ENCODE peak calls at places on chromosomes 7 and 10, in five cellular contexts. L is right atrium auricular region, Z is GM23338, G is colonic mucosa, U is endodermal cell. C is an unnamed sample.

GRCh38 chr7:42236266-42237161 is 495 bp downstream of the GLI3 start:
- DNase-seq in L (no peak), Z (peak; percentile 80), G (peak; percentile 34), U (peak; percentile 85), C (peak; percentile 90)

GRCh38 chr10:113053881-113054280 is 103.8 kb downstream of the TCF7L2 start:
- DNase-seq in L (no peak), Z (peak; percentile 95), G (no peak), U (peak; percentile 89), C (no peak)

GRCh38 chr10:116741391-116742351 is 695 bp downstream of the HSPA12A start:
- DNase-seq in L (no peak), Z (peak; percentile 38), G (no peak), U (peak; percentile 74), C (no peak)

GRCh38 chr7:99030951-99031350 is 113.0 kb downstream of the SMURF1 start:
- DNase-seq in L (peak; percentile 77), Z (no peak), G (no peak), U (no peak), C (no peak)

GRCh38 chr7:124781418-124781817 is 15.8 kb upstream of the GPR37 start:
- DNase-seq in L (no peak), Z (no peak), G (no peak), U (no peak), C (no peak)

GRCh38 chr10:119496282-119496681 is 46.2 kb downstream of the RGS10 start:
- DNase-seq in L (no peak), Z (no peak), G (no peak), U (no peak), C (no peak)

GRCh38 chr7:87218941-87219544 is 489 bp downstream of the TMEM243 start:
- DNase-seq in L (peak; percentile 82), Z (peak; percentile 77), G (peak; percentile 71), U (peak; percentile 89), C (no peak)

GRCh38 chr7:151503902-151504714 is 15.6 kb downstream of the RHEB start:
- DNase-seq in L (peak; percentile 69), Z (no peak), G (no peak), U (no peak), C (no peak)

DNA sequence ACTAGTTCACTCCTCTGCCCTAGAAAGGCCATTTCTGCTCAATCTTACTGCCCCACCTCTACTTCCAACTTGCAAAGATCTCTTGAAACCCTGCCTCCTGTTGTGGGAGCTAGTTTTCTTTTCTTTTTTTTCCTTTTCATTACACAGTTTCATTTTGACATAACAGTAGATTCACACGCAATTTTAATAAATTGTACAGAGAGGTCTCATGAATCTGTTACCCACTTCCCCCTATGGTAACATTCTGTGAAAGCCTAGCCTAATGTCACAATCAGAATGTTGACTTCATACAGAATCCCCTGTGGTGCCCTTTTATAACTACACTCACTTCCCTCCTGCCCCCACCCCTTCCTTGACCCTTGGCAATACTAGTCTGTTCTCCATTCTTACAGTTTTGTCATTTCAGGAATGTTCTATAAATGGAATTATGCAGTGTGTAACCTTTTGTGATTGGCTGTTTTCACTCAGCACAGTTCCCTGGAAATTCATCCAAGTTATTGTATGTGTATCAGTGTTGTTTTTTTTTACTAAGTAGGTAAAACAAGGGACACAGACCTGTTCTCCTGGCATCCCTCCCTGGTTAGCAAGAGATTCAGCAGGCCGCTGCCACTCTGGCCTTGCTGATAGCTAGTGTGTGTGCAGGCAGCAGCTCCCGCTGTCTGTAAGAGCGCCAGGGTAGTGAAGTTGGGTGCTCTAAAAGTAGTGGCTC is 21.5 kb downstream of the CHST3 start:
- DNase-seq in L (no peak), Z (no peak), G (no peak), U (no peak), C (no peak)
- TF ChIP-seq CTCF in L (no peak), Z (no peak), G (no peak), U (no peak), C (no peak)

DNA sequence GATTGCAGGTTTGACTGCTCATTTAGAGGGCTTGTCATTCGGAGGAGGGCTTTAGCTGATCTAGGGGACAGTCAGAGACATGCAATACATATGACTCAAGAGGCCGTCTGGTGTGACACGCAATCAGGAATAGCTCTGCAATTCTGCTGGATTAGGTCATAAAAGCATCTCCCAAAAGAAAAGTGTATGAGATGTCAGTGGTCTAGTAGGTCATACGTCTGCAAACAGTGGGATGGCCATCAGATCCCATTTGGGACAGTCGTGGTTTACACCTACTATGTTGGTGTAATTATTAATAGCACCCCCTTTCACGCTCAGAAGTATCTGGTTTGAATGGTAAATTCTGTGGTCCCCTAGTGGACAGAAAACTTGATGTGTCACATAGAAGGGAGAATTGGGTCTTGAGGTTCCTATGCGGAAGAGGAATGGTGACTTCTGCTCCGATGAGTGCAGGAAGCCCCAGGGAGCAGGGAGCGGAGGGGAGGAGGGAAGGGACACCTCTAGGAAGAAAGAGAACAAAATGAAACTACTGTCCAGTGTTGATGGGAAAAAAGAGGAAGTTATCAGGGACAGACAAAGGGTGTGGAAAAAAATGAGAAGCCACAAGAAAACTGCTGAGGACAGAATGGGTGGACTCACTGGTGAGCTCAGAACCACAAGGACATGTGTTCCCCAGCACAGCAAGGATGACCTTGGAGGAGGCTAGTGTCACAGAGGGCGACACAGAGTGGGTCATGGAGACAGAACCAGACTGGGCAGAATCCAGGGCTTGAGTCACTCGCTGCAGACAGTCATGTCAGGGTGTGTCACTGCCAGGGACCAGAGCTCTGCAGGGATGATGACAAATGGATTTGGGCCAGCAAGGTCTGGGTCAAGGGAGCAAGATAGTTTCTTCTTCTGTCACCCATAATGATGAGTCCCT is 59.9 kb downstream of the MAP3K8 start:
- DNase-seq in L (peak; percentile 82), Z (no peak), G (peak; percentile 19), U (no peak), C (no peak)
- TF ChIP-seq CTCF in L (no peak), Z (no peak), G (no peak), U (peak; percentile 42), C (no peak)

DNA sequence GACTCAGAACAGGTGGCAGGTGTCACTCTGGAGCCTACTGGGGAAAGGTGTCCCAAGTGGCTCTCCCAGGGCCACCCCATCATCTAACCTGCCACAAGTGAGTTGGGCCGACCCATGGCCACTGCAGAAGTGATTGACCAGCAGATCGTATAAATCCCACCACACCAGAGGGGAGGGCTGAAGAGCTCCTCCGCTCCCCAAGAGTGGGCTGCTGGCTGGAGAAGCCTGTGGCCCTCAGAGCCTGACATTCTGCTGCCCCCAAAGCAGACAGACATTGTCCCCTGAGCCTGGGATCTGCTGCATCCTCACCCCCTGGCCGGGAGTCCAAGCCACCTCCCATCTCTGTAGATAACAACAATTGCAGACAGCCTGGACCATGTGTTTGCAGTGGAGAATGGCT is 36.7 kb downstream of the ANXA8 start:
- DNase-seq in L (no peak), Z (no peak), G (no peak), U (no peak), C (peak; percentile 64)
- TF ChIP-seq CTCF in L (no peak), Z (no peak), G (no peak), U (no peak), C (no peak)

GRCh38 chr7:44431091-44431608 is 59.3 kb downstream of the NUDCD3 start:
- DNase-seq in L (no peak), Z (peak; percentile 69), G (no peak), U (peak; percentile 87), C (no peak)
- TF ChIP-seq CTCF in L (peak; percentile 13), Z (peak; percentile 39), G (no peak), U (peak; percentile 75), C (no peak)

GRCh38 chr10:31030800-31031199 is 865 bp downstream of the ZNF438 start:
- DNase-seq in L (no peak), Z (no peak), G (no peak), U (no peak), C (no peak)

GRCh38 chr10:31031666-31032514 is at the start of gene ZNF438:
- DNase-seq in L (peak; percentile 97), Z (peak; percentile 97), G (peak; percentile 98), U (peak; percentile 97), C (peak; percentile 99)

GRCh38 chr10:31030216-31030615 is 1.4 kb downstream of the ZNF438 start:
- DNase-seq in L (no peak), Z (no peak), G (no peak), U (no peak), C (no peak)

GRCh38 chr10:31032515-31033132 is 959 bp upstream of the ZNF438 start:
- DNase-seq in L (no peak), Z (no peak), G (no peak), U (peak; percentile 98), C (no peak)

DNA sequence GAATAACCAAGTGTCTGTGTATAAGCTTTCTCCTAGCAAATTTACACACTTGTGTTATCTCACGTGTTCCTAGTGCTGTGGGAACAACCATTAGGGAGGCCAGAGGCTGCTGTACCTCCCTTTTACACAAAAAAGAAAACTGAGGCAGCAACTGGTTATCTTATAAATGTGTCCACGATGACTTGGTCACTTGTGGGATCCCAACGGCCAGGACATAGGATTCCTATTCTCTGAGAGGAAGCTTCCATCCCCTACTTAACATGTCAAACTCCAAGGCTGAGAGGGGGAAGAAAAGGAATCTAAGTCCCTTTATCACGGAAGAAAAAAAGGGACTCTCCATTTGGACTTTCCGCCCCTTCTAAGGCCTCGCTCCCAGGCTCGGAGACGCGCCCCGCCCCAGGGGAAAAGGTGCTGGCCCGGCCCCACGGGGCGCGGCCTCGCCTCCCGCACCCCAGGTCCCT is 430 bp downstream of the ZNF438 start:
- DNase-seq in L (no peak), Z (no peak), G (peak; percentile 89), U (no peak), C (no peak)
- TF ChIP-seq CTCF in L (no peak), Z (peak; percentile 19), G (no peak), U (no peak), C (no peak)

DNA sequence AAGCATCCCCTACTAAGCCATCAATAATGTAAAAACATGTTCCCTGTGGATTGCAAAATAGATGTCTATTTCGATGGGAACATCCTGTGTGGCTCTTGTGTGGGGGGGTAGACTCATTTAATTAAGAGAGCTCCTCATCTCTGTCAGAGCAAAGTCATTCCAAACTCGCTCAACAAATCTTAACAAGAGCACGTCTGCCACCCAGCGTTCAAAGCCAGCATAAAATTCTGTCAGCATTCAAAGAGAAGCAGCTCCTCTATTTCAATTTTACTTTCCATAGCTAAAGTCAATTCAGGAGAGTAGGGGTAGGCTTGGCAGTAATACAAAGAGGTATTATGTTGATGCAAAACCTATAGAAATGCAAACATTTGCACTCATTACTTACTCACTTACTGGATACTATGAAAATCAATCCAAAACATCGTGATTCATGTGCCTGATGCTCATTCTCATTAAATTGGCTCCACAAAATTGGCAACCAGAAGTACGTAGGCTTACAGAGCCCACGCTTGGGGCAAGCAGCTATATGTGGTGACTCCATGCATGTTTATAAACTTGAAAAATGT is 114.9 kb downstream of the IPMK start:
- DNase-seq in L (no peak), Z (peak; percentile 88), G (peak; percentile 59), U (peak; percentile 89), C (no peak)
- TF ChIP-seq CTCF in L (peak; percentile 65), Z (peak; percentile 80), G (peak; percentile 49), U (peak; percentile 86), C (peak; percentile 69)

DNA sequence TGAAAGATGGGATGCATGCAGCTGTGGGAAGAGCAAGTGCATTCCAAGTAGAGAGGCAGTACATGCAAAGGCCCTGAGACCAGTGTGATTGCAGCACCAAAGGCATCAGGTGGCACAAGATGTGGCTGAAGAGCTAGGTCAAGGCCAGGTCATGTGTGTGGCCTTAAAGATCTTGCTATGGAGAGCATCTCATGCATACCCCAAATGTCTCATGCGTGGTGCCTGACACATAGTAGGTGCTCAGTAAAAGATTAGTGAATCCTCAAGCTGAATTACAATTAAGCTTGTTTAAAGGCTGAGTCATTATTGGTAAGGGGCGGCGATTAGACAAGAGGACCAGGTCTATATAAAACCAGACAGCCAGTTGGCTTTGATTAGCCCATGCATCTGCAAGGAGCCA is 336.6 kb downstream of the FGFR2 start:
- DNase-seq in L (no peak), Z (no peak), G (no peak), U (no peak), C (no peak)
- TF ChIP-seq CTCF in L (no peak), Z (no peak), G (no peak), U (no peak), C (no peak)